ENCODE peak calls at places on chromosomes 16 and 17, in six cellular contexts. L is uterus, S is body of pancreas, Z is HepG2, P is heart left ventricle, H is A549. T is an unnamed sample.

GRCh38 chr17:17098426-17099035 is 56.3 kb downstream of the MPRIP start:
- DNase-seq in Z (no peak), L (peak), P (peak), H (no peak), S (no peak), T (no peak)

GRCh38 chr17:17613708-17614114 is 22.2 kb upstream of the PEMT start:
- DNase-seq in H (peak), Z (peak), S (peak), P (peak), L (peak), T (peak)

GRCh38 chr17:29757788-29758187 is 135.1 kb upstream of the CORO6 start:
- DNase-seq in H (no peak), P (no peak), L (no peak), S (no peak), Z (no peak), T (no peak)

GRCh38 chr16:71552698-71553503 is 24.0 kb downstream of the TAT start:
- DNase-seq in Z (peak), L (no peak), S (no peak), P (no peak), H (peak), T (no peak)

GRCh38 chr17:5405400-5405799 is 14.1 kb downstream of the NUP88 start:
- DNase-seq in Z (peak), L (no peak), S (no peak), P (no peak), H (no peak), T (no peak)

GRCh38 chr17:40122944-40123810 is 1.4 kb downstream of the MSL1 start:
- DNase-seq in H (peak), P (peak), L (peak), Z (no peak), S (peak), T (no peak)

GRCh38 chr16:71572497-71573116 is 4.3 kb downstream of the TAT start:
- DNase-seq in P (no peak), H (peak), S (peak), Z (peak), L (no peak), T (no peak)

GRCh38 chr17:47305302-47305923 is 18.3 kb upstream of the EFCAB13 start:
- DNase-seq in S (no peak), P (no peak), Z (peak), H (peak), L (no peak), T (no peak)

GRCh38 chr17:81049973-81050551 is 15.1 kb downstream of the BAIAP2 start:
- DNase-seq in L (no peak), H (peak), P (no peak), S (peak), Z (no peak), T (peak)

GRCh38 chr17:76124582-76125390 is 16.3 kb downstream of the FOXJ1 start:
- DNase-seq in S (no peak), H (peak), L (no peak), Z (no peak), P (no peak), T (no peak)

GRCh38 chr16:58462997-58463891 is 36.7 kb upstream of the NDRG4 start:
- DNase-seq in H (no peak), P (no peak), S (no peak), L (no peak), Z (no peak), T (peak)

GRCh38 chr16:11390573-11391495 is 45.6 kb downstream of the RMI2 start:
- DNase-seq in L (no peak), Z (no peak), S (no peak), H (no peak), P (no peak), T (no peak)

GRCh38 chr17:35879748-35880654 is at the start of gene CCL5:
- DNase-seq in Z (no peak), P (no peak), H (no peak), S (no peak), L (no peak), T (no peak)

GRCh38 chr17:61583242-61583641 is 7.8 kb downstream of the NACA2 start:
- DNase-seq in L (no peak), S (no peak), Z (peak), P (no peak), H (peak), T (no peak)

GRCh38 chr17:78343099-78343432 is 16.8 kb downstream of the SOCS3 start:
- DNase-seq in Z (no peak), L (peak), P (peak), S (peak), H (no peak), T (no peak)

GRCh38 chr17:49488612-49489011 is 6.5 kb upstream of the NGFR start:
- DNase-seq in Z (no peak), L (no peak), S (no peak), H (no peak), P (no peak), T (no peak)

GRCh38 chr16:69626256-69626655 is 60.5 kb downstream of the NFAT5 start:
- DNase-seq in Z (no peak), S (no peak), H (no peak), P (no peak), L (no peak), T (no peak)

GRCh38 chr17:63760771-63761539 is 12.4 kb downstream of the CCDC47 start:
- DNase-seq in S (no peak), P (no peak), Z (no peak), H (peak), L (no peak), T (no peak)

GRCh38 chr16:88706288-88706964 is at the start of the genes CTU2 and RNF166:
- DNase-seq in H (peak), Z (peak), P (peak), L (peak), S (peak), T (peak)

GRCh38 chr17:13647551-13647950 is 45.8 kb upstream of the HS3ST3A1 start:
- DNase-seq in L (no peak), H (no peak), Z (no peak), S (no peak), P (no peak), T (no peak)

GRCh38 chr17:56917559-56918296 is 3.9 kb upstream of the TRIM25 start:
- DNase-seq in P (no peak), L (no peak), H (no peak), Z (no peak), S (no peak), T (no peak)

GRCh38 chr17:7686221-7687071 is 844 bp downstream of the TP53 start:
- DNase-seq in H (peak), L (peak), S (peak), Z (peak), P (peak), T (peak)

GRCh38 chr17:7688808-7689316 is 585 bp downstream of the WRAP53 start:
- DNase-seq in Z (no peak), S (no peak), L (no peak), P (no peak), H (no peak), T (no peak)

GRCh38 chr17:7685533-7686220 is 1.6 kb downstream of the TP53 start:
- DNase-seq in P (peak), L (peak), Z (peak), S (peak), H (peak), T (peak)

GRCh38 chr17:7687072-7687907 is at the start of gene TP53:
- DNase-seq in S (peak), H (peak), L (peak), P (peak), Z (peak), T (peak)

DNA sequence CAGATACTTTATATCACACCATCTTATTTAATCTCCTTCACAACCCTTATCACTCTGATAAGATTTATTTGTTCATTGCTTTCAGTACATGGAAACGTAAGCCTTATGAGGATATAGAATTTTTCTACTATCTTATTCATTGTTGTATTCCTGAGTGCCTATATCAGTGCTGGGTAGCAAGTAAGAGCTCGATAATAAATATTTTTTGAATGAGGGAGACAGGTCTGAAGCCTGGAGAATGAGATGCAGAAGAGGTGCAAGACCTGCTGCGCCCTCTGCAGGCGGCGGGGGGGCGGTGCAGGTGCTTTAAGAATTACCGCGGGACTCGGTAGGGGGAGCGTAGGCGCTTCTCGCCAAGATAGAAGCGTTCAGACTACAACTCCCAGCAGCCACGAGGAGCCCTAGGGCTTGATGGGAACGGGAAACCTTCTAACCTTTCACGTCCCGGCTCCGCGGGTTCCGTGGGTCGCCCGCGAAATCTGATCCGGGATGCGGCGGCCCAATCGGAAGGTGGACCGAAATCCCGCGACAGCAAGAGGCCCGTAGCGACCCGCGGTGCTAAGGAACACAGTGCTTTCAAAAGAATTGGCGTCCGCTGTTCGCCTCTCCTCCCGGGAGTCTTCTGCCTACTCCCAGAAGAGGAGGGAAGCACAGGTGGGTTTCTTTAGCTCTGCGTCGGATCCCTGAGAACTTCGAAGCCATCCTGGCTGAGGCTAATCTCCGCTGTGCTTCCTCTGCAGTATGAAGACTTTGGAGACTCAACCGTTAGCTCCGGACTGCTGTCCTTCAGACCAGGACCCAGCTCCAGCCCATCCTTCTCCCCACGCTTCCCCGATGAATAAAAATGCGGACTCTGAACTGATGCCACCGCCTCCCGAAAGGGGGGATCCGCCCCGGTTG is at the start of gene WRAP53:
- DNase-seq in L (peak), P (peak), H (peak), Z (peak), S (peak), T (peak)
- TF ChIP-seq POLR2A in L (peak), P (peak), H (peak), Z (peak), S (no peak), T (peak)

GRCh38 chr17:409308-409847 is 56.8 kb upstream of the RPH3AL start:
- DNase-seq in S (no peak), H (no peak), Z (no peak), L (no peak), P (no peak), T (no peak)

GRCh38 chr17:410674-411401 is 58.2 kb upstream of the RPH3AL start:
- DNase-seq in Z (no peak), H (peak), L (peak), P (no peak), S (no peak), T (no peak)

GRCh38 chr17:412211-413015 is 59.8 kb upstream of the RPH3AL start:
- DNase-seq in L (peak), Z (peak), S (peak), P (peak), H (peak), T (no peak)

GRCh38 chr17:411416-412120 is 59.0 kb upstream of the RPH3AL start:
- DNase-seq in L (no peak), H (no peak), P (no peak), S (no peak), Z (no peak), T (no peak)

DNA sequence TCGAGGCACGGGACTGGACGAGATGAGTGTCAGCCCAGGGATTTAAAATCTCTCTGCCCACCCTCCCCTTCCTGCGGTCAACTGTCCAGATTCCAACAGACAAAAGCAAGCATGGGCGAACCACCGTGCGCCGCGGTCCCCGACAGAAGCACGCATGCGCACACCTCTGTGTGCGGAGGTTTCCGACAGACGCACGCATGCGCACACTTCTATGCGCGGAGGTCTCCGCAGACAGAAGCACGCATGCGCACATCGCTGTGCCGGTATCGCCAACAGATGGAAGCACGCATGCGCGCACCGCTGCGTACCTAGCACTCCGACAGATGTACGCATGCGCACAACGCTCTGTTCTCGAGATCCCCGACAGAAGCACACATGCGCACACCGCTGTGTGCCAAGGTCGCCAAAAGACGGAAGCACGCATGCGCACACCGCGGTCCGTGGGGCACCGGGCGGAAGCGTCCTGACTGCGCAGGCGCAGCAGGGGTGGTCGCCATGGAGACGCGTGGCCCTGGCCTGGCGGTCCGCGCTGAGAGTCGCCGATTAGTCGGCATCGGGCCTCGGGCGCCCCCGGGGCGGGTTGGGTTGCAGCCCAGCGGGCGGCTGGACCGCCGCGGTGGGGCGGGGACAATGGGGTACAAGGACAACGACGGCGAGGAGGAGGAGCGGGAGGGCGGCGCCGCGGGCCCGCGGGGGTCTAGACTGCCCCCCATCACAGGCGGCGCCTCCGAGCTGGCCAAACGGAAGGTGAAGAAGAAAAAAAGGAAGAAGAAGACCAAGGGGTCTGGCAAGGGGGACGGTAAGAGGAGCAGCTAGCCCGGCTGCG is 57.5 kb upstream of the RPH3AL start:
- DNase-seq in H (peak), L (peak), Z (peak), P (peak), S (peak), T (peak)
- TF ChIP-seq POLR2A in H (peak), L (peak), Z (peak), P (peak), S (no peak), T (no peak)

GRCh38 chr16:28259781-28260150 is 32.6 kb upstream of the SBK1 start:
- DNase-seq in P (no peak), H (no peak), L (no peak), S (no peak), Z (no peak), T (no peak)

GRCh38 chr16:28259091-28259780 is 33.1 kb upstream of the SBK1 start:
- DNase-seq in H (no peak), S (no peak), Z (no peak), L (no peak), P (no peak), T (no peak)

GRCh38 chr16:28257256-28257655 is 35.1 kb upstream of the SBK1 start:
- DNase-seq in L (no peak), Z (no peak), S (no peak), H (no peak), P (no peak), T (no peak)

GRCh38 chr16:28260193-28260592 is 32.1 kb upstream of the SBK1 start:
- DNase-seq in Z (no peak), L (no peak), H (no peak), P (peak), S (no peak), T (no peak)

GRCh38 chr16:28258571-28258970 is 33.8 kb upstream of the SBK1 start:
- DNase-seq in P (peak), Z (no peak), S (peak), H (no peak), L (no peak), T (peak)
- TF ChIP-seq POLR2A in P (peak), Z (no peak), S (no peak), H (no peak), L (no peak), T (no peak)

GRCh38 chr17:68205251-68205807 is 42.5 kb upstream of the AMZ2 start:
- DNase-seq in P (peak), L (peak), Z (peak), H (peak), S (peak), T (peak)
- TF ChIP-seq POLR2A in P (peak), L (peak), Z (no peak), H (peak), S (peak), T (peak)

DNA sequence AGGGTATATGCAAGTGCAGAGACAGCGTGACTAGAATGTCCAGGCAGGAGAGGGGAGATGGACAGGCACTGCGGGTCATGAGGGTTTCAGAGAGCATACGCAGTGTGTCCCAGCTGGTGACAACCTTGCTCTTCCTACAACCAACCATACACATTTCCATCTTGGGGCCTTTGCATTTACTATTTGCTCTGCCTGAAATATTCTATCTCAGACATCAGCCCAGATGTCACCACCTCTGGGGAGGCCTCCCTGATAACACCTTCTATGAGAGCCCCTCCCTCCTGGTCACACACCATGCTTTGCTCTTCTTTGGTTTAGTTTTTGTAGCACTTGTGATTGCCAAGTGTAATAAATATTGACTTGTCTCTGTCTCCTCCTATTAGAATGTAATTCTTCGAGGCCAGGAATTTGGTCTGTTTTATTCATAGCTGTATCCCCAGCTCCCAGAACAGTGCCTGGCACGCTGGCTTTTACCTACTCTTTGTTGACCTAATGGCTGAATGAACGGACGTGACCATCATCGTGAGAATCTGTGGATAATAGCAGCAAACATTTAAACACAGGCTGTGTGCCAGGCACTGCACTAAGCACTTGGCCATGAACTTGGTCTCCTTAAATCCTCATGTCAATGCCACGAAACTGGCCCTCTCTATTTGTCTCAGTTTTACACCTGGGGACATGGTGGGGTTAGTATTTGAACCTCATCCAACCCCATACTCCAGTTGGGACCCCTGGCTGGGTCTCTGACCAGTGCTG is 51.9 kb downstream of the PLCG2 start:
- DNase-seq in H (no peak), Z (no peak), S (no peak), P (no peak), L (no peak), T (no peak)
- TF ChIP-seq POLR2A in H (no peak), Z (no peak), S (no peak), P (no peak), L (no peak), T (no peak)

GRCh38 chr17:82441686-82442487 is 8.7 kb downstream of the CYBC1 start:
- DNase-seq in S (no peak), L (no peak), P (no peak), Z (no peak), H (no peak), T (peak)
- TF ChIP-seq POLR2A in S (no peak), L (no peak), P (no peak), Z (peak), H (no peak), T (no peak)

DNA sequence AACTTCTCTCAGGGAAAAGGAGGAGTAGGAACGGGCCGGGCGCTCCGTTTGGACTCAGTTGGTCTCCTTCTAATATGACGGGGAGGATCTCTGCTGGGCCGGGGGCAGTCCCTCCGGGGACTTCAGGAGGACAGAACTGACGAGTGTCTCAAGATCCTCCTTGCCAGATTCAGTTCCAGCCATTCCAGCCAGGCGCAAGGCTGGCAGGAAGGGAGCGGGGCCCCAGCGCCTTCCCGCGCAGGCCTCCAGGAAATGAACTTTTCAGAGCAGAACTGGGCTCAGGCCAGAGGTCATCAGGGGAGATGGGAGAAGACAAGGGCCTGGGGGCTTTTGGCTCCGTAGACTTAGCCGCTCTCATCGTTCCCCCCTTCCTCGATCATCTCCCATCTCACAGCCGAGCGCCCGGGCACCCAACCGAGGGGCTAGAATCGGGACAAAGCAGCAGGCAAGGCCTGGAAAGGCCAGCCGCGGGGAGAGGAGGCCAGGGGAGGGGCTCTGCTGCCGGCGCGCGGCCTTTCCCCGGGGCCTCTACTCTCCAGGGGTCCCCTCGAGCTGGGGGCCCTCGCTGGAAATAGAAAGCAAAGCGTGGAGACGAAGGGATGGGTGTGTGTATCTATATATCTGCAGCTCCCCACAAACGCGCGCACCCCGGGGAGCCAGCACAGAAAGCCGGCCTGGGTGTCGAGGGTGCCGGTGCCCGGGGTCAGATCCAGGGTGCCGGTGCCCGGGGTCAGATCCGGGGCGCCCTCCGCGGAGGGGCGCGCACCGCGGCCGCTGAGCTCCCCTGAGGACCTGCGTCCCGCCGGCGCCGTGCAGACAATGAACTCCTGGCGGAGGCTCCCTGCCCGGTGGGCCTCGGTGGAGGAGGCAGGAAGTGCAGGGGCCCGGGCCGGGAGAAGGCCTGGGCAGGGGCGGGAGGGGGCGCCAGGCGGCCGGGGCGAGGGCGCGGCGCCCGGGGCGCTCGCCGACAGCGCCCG is 1.4 kb downstream of the ZNF423 start:
- DNase-seq in Z (no peak), P (peak), S (peak), H (no peak), L (no peak), T (peak)
- TF ChIP-seq POLR2A in Z (no peak), P (no peak), S (no peak), H (no peak), L (no peak), T (no peak)

GRCh38 chr16:18827890-18828289 is 26.5 kb upstream of the ARL6IP1 start:
- DNase-seq in P (no peak), H (no peak), S (no peak), L (no peak), Z (no peak), T (no peak)
- TF ChIP-seq POLR2A in P (no peak), H (no peak), S (no peak), L (no peak), Z (no peak), T (no peak)